ENCODE peak calls at places on chromosomes 3 and 15, in six cellular contexts. B is ascending aorta, V is ovary, G is right lobe of liver, U is uterus, P is colonic mucosa. Y is an unnamed sample. For H3K27me3, the result is how much of the 10 kb centered on the place peaks cover.

GRCh38 chr3:45580142-45580541 is 14.4 kb upstream of the LIMD1 start:
- DNase-seq in P (no peak), B (no peak), U (no peak), V (no peak), G (no peak), Y (no peak)

GRCh38 chr3:175005881-175006280 is 146.7 kb downstream of the NAALADL2 start:
- DNase-seq in U (no peak), V (no peak), G (no peak), P (no peak), B (no peak), Y (no peak)

GRCh38 chr3:58009749-58010535 is 1.7 kb downstream of the FLNB start:
- DNase-seq in V (no peak), U (no peak), P (peak), B (no peak), G (peak), Y (no peak)

GRCh38 chr3:17973559-17973906 is 231.1 kb upstream of the TBC1D5 start:
- DNase-seq in B (no peak), G (no peak), P (no peak), V (no peak), U (no peak), Y (no peak)

GRCh38 chr15:70492240-70493177 is 270.8 kb downstream of the UACA start:
- DNase-seq in G (peak), P (peak), V (no peak), U (no peak), B (peak), Y (peak)

GRCh38 chr3:191290311-191291025 is 38.7 kb upstream of the CCDC50 start:
- DNase-seq in P (no peak), U (no peak), B (no peak), G (no peak), V (no peak), Y (no peak)

GRCh38 chr3:197374951-197375560 is 76.6 kb upstream of the DLG1 start:
- DNase-seq in U (no peak), B (no peak), G (no peak), V (no peak), P (no peak), Y (no peak)

GRCh38 chr15:98000249-98001203 is 40.0 kb downstream of the ARRDC4 start:
- DNase-seq in G (no peak), V (no peak), P (peak), U (no peak), B (no peak), Y (no peak)

GRCh38 chr15:69400850-69401249 is 13.3 kb upstream of the KIF23 start:
- DNase-seq in G (no peak), V (no peak), B (no peak), U (no peak), P (no peak), Y (no peak)

GRCh38 chr3:43627360-43627759 is 5.5 kb upstream of the ANO10 start:
- DNase-seq in P (no peak), V (no peak), G (no peak), U (no peak), B (no peak), Y (no peak)

GRCh38 chr3:43632986-43633385 is 11.2 kb upstream of the ANO10 start:
- DNase-seq in U (no peak), B (no peak), V (no peak), G (no peak), P (no peak), Y (no peak)

GRCh38 chr3:43632269-43632733 is 10.5 kb upstream of the ANO10 start:
- DNase-seq in P (no peak), U (no peak), V (no peak), G (no peak), B (no peak), Y (no peak)

GRCh38 chr3:43629254-43629653 is 7.4 kb upstream of the ANO10 start:
- DNase-seq in V (no peak), P (no peak), B (no peak), U (no peak), G (no peak), Y (no peak)

GRCh38 chr3:43629741-43630140 is 7.9 kb upstream of the ANO10 start:
- DNase-seq in G (no peak), B (no peak), U (no peak), V (no peak), P (no peak), Y (no peak)
- TF ChIP-seq CTCF in G (no peak), B (no peak), U (no peak), V (no peak), P (no peak), Y (no peak)

DNA sequence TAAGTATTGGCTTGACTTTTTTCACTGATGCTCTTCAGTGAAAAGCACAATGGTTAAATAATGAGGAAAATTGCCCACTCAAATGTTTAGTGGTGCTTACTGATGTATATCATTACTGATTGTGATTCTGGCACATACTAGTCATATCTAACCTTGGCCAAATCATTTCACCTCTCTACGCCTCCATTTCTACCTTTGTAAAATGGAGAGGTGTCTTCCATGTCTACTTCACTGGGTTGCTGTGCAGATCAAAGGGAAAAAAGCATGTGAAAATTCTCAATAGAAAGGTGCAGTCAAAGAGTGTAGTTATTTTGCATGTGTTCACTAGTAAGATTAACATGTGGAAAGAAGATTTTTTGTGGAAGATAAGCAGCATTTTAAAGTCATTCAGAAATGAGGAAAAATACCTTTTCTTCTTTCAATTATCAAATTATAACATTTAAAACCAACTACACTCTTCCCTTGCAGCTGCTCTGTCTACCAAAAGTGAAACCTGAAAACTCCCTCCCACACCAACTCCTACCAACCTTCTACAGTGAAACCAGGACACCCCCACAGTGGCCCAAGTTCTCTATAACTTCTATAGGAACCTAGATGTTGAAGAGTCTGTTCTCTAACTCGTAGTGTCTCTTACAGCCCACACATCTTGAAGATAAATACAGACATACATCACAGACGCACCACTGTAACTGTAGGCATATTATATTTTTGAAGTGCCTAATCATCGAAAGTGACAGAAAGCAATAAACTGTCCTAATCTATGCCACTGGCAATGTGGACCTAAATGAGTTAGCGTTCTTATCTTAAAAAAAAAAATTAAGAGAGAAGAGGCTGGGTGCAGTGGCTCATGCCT is 1.4 kb downstream of the CD200R1 start:
- DNase-seq in V (no peak), G (no peak), P (no peak), U (no peak), B (no peak), Y (peak)
- H3K27ac ChIP-seq in V (no peak), G (peak), P (peak), U (no peak), B (no peak), Y (peak)

DNA sequence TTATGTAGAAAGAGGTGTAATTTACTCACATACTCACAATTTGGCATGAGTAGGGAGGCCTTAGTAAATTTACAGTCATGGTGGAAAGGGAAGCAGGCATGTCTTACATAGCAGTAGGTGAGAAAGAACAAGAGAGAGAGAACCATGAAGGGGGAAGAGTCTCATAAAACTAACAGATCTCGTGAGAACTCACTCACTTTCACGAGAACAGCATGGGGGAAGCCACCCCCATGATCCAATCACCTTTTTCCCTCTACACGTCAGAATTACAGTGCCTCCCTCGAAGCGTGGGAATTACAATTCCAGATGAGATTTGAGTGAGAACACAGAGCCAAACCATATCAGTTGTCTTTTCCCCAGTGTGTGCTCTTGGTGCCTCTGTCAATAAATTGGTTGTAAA is 855.3 kb downstream of the TBL1XR1 start:
- DNase-seq in U (no peak), P (no peak), B (no peak), V (no peak), G (no peak), Y (no peak)
- H3K27me3 ChIP-seq in U (under half), P (under half), B (under half), V (under half), G (under half), Y (under half)

DNA sequence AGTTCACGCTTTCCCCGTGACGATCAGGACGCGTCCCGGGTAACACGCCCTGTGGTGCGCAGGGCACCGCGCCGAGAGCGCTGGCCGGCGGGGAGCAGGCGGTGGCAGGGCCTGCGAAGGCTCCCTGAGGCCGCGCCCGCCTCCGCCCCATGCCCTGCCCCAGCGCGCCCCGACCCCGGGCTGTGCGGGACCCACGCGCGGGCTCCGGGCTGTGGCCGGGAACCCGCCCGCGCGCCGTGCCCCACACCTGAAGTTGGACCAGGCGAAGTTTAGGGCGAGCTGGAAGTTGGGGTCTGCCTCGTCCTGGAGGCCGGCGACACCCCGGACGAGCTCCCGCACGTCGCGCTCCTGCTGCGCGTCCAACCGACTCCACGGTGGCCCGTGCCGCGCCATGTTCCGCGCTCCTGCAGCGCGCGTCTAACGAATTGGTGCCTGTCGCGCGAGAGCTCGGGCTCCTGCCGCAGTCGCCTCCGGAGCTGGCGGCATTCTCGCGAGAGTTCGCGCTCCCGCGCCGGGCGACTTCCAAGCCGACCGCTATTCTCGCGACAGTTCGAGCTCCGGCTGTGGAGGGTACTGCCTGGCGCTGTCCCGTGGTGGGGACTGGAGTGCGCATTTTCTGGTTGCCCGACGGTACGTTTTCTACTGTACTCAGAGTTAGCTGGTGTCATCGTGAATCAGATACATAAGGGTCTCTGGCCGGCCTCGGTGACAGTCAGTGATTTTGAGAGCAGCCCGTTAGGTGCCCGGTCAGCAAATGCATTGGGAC is at the start of gene TUBGCP5:
- DNase-seq in G (peak), P (peak), B (peak), U (peak), V (peak), Y (peak)
- TF ChIP-seq CTCF in G (peak), P (no peak), B (no peak), U (peak), V (peak), Y (no peak)

DNA sequence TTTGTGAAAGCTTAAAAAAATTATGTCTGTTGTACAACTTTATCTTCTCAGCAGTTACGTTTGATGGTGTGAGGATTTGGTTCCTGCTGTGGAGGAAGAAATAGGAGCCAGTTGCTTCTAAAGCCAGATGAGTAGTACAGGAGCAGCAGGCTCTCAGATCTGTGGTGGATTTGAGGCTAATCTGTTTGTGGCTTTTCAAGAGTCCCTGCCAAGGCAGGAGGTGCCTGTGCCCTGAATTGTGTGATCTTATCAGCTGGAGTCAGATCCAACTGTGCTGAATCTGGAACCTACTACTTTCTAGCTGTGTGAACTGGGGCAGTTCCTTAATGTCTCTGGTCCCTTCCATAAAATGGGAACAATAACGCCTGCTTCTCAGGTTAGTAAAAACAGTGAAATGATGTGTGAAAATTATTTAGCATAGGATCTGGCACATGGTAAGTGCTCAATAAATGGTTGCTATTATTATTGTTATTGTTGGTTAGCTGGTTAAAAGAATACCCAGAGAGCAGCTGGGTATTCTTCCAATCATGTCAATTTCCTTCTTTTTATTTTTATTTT is 7.7 kb downstream of the CLDN11 start:
- DNase-seq in V (no peak), U (no peak), B (no peak), G (no peak), P (no peak), Y (no peak)
- H3K27ac ChIP-seq in V (no peak), U (no peak), B (no peak), G (no peak), P (no peak), Y (no peak)

Y was measured in CD4-positive, alpha-beta T cell.